ENCODE peak calls at places on chromosome 17, in four cellular contexts. X is endodermal cell, B is testis, R is uterus. K is an unnamed sample. For H3K4me1, the result is how much of the 10 kb centered on the place peaks cover.

GRCh38 chr17:2975469-2975958 is 87.9 kb downstream of the OR1D5 start:
- DNase-seq in X (peak), B (peak), R (no peak), K (no peak)

GRCh38 chr17:83109793-83110645 is 30.6 kb downstream of the METRNL start:
- DNase-seq in X (no peak), B (peak), R (peak), K (no peak)

GRCh38 chr17:49002331-49002730 is 5.1 kb downstream of the IGF2BP1 start:
- DNase-seq in X (no peak), B (no peak), R (no peak), K (no peak)

GRCh38 chr17:79866791-79867190 is 27.6 kb upstream of the CBX4 start:
- DNase-seq in X (no peak), B (no peak), R (no peak), K (no peak)

GRCh38 chr17:19376799-19377198 is 1.5 kb upstream of the MAPK7 start:
- DNase-seq in X (peak), B (no peak), R (peak), K (no peak)

GRCh38 chr17:64938925-64939474 is 19.7 kb upstream of the LRRC37A3 start:
- DNase-seq in X (peak), B (peak), R (no peak), K (peak)

GRCh38 chr17:78589885-78590284 is 12.7 kb upstream of the DNAH17 start:
- DNase-seq in X (no peak), B (no peak), R (no peak), K (no peak)

GRCh38 chr17:80443916-80444708 is 29.1 kb downstream of the ENDOV start:
- DNase-seq in X (peak), B (no peak), R (no peak), K (no peak)

GRCh38 chr17:6420173-6420641 is 14.7 kb downstream of the AIPL1 start:
- DNase-seq in X (peak), B (peak), R (no peak), K (no peak)

GRCh38 chr17:72850410-72850809 is 242.1 kb downstream of the SLC39A11 start:
- DNase-seq in X (no peak), B (no peak), R (no peak), K (no peak)

GRCh38 chr17:59561042-59561441 is 4.4 kb upstream of the DHX40 start:
- DNase-seq in X (peak), B (no peak), R (no peak), K (no peak)

GRCh38 chr17:17671369-17672119 is 9.7 kb upstream of the RAI1 start:
- DNase-seq in X (no peak), B (no peak), R (no peak), K (no peak)

GRCh38 chr17:63998721-63999679 is 849 bp downstream of the PRR29 start:
- DNase-seq in X (peak), B (no peak), R (peak), K (peak)

GRCh38 chr17:44093231-44093900 is 22.8 kb downstream of the G6PC3 start:
- DNase-seq in X (no peak), B (no peak), R (no peak), K (no peak)

GRCh38 chr17:16909887-16910286 is 62.0 kb downstream of the TNFRSF13B start:
- DNase-seq in X (peak), B (peak), R (no peak), K (no peak)

GRCh38 chr17:43723697-43724359 is 34.8 kb downstream of the SOST start:
- DNase-seq in X (no peak), B (no peak), R (no peak), K (no peak)

GRCh38 chr17:18967806-18968744 is 16.1 kb downstream of the SLC5A10 start:
- DNase-seq in X (peak), B (no peak), R (no peak), K (no peak)

GRCh38 chr17:57099165-57099564 is 14.1 kb downstream of the AKAP1 start:
- DNase-seq in X (no peak), B (no peak), R (no peak), K (no peak)

GRCh38 chr17:44916781-44917241 is 1.5 kb upstream of the GFAP start:
- DNase-seq in X (peak), B (no peak), R (peak), K (no peak)

GRCh38 chr17:9971991-9972390 is 66.9 kb upstream of the RCVRN start:
- DNase-seq in X (peak), B (peak), R (peak), K (no peak)

GRCh38 chr17:1485311-1485747 is 7.2 kb downstream of the MYO1C start:
- DNase-seq in X (peak), B (no peak), R (peak), K (peak)

GRCh38 chr17:13478326-13478830 is 123.4 kb downstream of the HS3ST3A1 start:
- DNase-seq in X (no peak), B (no peak), R (no peak), K (no peak)

GRCh38 chr17:65442250-65442649 is 119.2 kb downstream of the AXIN2 start:
- DNase-seq in X (no peak), B (no peak), R (no peak), K (no peak)

GRCh38 chr17:72024457-72024856 is 96.4 kb upstream of the SOX9 start:
- DNase-seq in X (no peak), B (no peak), R (no peak), K (no peak)

GRCh38 chr17:78653382-78653781 is 76.2 kb upstream of the DNAH17 start:
- DNase-seq in X (peak), B (no peak), R (no peak), K (no peak)

GRCh38 chr17:27321372-27321771 is 27.5 kb downstream of the WSB1 start:
- DNase-seq in X (no peak), B (no peak), R (no peak), K (no peak)

GRCh38 chr17:72345536-72345935 is 224.7 kb downstream of the SOX9 start:
- DNase-seq in X (no peak), B (no peak), R (no peak), K (no peak)

GRCh38 chr17:13311301-13311700 is 290.4 kb downstream of the HS3ST3A1 start:
- DNase-seq in X (no peak), B (no peak), R (no peak), K (no peak)

GRCh38 chr17:82092995-82093751 is 4.9 kb downstream of the FASN start:
- DNase-seq in X (no peak), B (no peak), R (no peak), K (no peak)

GRCh38 chr17:7971651-7972050 is 30.8 kb upstream of the GUCY2D start:
- DNase-seq in X (peak), B (no peak), R (no peak), K (no peak)

GRCh38 chr17:7972131-7972785 is 30.2 kb upstream of the GUCY2D start:
- DNase-seq in X (no peak), B (no peak), R (no peak), K (no peak)

GRCh38 chr17:7977039-7977438 is 25.4 kb upstream of the GUCY2D start:
- DNase-seq in X (peak), B (no peak), R (no peak), K (no peak)

GRCh38 chr17:7977805-7978204 is 24.6 kb upstream of the GUCY2D start:
- DNase-seq in X (no peak), B (no peak), R (no peak), K (no peak)

GRCh38 chr17:7974638-7975131 is 27.7 kb upstream of the GUCY2D start:
- DNase-seq in X (no peak), B (no peak), R (no peak), K (no peak)
- H3K4me1 ChIP-seq in X (under half), B (under half), R (under half), K (under half)

DNA sequence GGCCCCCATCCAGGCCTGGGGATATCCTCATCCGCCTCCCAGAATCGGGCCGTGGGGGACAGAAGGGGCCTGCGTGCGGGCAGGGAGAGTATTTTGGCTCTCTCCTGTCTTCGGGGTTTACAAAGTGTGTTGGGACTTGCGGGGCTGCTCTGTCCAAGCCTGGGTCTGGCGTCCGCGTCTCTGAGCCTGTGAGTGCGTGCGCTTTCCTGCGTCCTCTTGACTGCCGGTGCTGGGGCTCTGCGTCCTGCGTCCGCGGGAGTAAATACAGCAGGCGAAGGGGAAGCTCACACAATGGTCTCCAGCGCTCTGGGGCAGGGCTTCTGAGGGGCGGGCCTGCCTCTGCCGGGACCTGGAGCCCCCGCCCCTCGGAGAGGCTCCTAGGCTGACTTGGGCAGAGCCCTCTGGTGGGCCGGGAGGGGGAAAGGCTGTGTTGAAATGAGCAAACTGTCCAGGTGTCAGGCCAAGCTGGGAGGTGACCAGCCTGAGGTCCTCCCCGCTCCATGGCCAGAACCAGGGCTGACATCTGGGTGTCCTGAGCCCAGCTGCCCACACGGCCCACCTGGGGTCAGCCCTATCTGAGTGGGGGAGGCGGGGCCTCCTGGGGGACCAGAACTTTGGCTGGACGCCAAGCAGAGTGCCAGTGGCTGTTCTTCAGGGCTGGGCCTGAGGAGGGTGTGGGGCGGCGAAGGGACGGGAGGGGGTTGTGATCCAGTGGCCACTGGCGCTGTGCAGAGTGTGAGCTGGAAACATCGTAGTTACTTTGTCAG is 233.6 kb downstream of the SEC14L1 start:
- DNase-seq in X (peak), B (peak), R (peak), K (peak)
- H3K4me1 ChIP-seq in X (under half), B (half or more), R (under half), K (half or more)

GRCh38 chr17:62823111-62823895 is 15.2 kb upstream of the MARCHF10 start:
- DNase-seq in X (peak), B (peak), R (no peak), K (no peak)

GRCh38 chr17:62822080-62822904 is 14.2 kb upstream of the MARCHF10 start:
- DNase-seq in X (peak), B (peak), R (no peak), K (no peak)

GRCh38 chr17:62819511-62820221 is 11.6 kb upstream of the MARCHF10 start:
- DNase-seq in X (peak), B (peak), R (peak), K (no peak)

GRCh38 chr17:62818491-62818890 is 10.4 kb upstream of the MARCHF10 start:
- DNase-seq in X (peak), B (no peak), R (no peak), K (no peak)

DNA sequence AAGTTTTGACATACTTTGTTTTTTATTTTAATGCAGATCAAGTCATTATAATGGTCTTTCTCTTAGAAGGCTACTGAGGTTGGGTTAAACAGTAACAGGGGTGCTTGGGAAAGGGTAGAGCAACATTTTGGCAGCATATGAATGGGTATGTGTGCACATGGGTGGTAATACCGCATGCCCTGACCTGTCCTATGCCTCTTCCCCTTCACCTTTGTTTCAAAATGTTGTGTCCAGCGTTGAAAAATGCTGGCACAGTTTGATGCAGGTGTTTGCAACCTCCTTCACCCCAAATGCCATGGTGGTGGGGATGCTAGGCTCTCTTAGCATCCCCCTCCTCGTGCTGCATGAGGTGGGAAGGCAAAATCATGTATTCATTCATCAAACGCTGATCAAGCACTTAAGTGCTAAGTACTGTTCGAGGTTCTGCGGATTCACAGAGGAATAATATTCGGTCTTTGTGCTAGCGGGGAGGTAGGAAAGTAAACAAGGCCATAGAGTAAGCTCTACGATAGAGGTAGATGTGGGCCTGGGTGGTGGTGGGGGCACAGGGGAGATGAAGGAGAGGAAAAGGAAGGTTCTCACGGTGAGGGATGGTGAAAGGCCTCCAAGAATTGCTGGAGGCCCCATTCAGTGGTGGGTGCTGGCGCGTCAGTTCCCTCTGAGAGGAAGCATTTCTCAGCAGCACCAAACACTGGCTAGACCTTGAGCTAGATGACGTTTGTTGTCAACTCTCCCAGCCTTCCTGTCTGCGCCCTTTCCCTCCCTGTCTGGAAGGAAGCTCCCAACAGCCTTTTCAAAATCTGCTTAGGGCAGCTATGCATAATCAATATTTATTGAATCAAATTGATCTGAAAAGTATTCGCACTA is 13.3 kb upstream of the MARCHF10 start:
- DNase-seq in X (peak), B (peak), R (no peak), K (no peak)
- H3K4me1 ChIP-seq in X (under half), B (under half), R (under half), K (under half)

GRCh38 chr17:40560592-40561293 is 4.5 kb downstream of the CCR7 start:
- DNase-seq in X (no peak), B (no peak), R (no peak), K (peak)

GRCh38 chr17:40562841-40563370 is 2.4 kb downstream of the CCR7 start:
- DNase-seq in X (peak), B (no peak), R (no peak), K (no peak)

GRCh38 chr17:40561294-40561870 is 3.9 kb downstream of the CCR7 start:
- DNase-seq in X (no peak), B (no peak), R (no peak), K (no peak)

GRCh38 chr17:40563371-40564052 is 1.8 kb downstream of the CCR7 start:
- DNase-seq in X (peak), B (no peak), R (no peak), K (no peak)

DNA sequence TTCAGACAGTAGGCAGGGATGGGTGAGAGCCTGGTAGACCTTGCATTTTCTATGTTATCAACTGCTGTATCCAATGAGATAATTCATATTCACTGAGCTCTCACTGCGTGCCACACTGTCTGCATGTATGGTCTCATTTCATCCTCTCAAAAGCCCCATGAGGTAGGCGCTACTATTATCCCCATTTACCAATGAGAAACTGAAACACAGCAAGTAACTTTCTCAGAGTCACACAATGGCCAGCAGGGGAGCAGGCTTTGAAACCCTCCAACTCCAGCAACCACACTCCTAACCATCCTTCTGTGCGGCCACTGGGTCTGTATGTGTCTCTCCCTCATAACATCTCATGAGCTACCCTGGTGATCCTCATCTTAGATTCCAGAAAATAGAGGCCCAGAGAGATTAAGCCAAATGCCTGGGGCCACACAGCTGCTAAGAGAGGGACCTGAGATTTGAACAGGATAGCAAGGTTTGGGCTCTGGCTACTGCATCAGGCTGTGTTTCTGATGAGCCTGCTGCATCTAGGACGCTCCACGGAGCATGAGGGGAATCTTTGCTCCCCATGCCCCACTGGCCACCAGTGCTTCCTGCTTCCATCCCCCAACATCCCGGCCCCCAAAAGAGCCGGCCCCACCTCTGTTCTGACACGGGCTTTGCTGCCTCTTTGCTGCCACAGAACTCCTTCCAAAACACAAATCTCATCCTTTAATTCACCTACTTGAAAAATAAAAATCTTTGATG is 3.2 kb downstream of the CCR7 start:
- DNase-seq in X (peak), B (no peak), R (no peak), K (peak)
- H3K4me1 ChIP-seq in X (under half), B (under half), R (under half), K (half or more)

GRCh38 chr17:50052241-50052788 is 3.6 kb upstream of the ITGA3 start:
- DNase-seq in X (peak), B (no peak), R (no peak), K (no peak)
- H3K4me1 ChIP-seq in X (under half), B (under half), R (under half), K (under half)

GRCh38 chr17:21289902-21290571 is 5.5 kb downstream of the MAP2K3 start:
- DNase-seq in X (no peak), B (no peak), R (no peak), K (no peak)

GRCh38 chr17:21287703-21288449 is 3.4 kb downstream of the MAP2K3 start:
- DNase-seq in X (no peak), B (peak), R (peak), K (peak)

GRCh38 chr17:21288581-21289017 is 4.1 kb downstream of the MAP2K3 start:
- DNase-seq in X (no peak), B (no peak), R (no peak), K (no peak)

GRCh38 chr17:21291357-21291756 is 6.8 kb downstream of the MAP2K3 start:
- DNase-seq in X (no peak), B (no peak), R (no peak), K (no peak)

DNA sequence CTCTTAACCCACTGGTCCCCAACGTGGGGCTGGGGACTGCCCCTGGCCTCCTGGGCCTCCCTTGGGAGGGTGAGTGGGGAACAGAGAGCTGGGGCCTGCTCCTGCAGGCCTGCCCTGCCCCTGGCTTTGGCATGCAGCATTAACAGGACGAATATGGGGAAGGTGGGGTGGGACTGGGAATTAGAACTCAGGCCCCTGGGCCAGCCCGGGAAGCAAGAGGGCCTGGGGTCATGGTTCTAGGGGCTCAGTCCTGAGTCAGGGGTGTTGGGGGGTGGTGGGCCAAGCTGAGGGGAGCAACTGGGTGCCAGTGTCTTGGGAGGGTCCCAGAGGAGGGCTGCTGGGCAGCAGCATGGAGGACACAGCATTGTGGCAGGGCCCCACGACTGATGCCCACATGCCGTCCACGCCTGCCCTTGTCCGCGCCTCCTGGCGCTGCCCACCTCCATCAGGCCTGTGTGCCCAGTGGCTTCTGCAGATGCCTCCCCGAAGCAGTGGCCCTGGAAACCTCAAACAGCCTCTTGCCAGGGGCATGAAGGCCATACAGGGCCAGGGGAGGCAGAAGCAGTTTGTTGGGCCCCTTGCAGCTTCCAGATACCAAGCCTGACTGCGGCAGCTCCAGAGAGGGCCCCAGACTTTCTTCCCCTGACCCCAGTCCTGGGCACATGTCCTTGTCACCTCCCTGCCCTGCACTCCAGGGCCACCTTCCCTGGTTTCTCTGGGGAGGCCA is 4.8 kb downstream of the MAP2K3 start:
- DNase-seq in X (no peak), B (no peak), R (no peak), K (no peak)
- H3K4me1 ChIP-seq in X (under half), B (under half), R (under half), K (under half)

DNA sequence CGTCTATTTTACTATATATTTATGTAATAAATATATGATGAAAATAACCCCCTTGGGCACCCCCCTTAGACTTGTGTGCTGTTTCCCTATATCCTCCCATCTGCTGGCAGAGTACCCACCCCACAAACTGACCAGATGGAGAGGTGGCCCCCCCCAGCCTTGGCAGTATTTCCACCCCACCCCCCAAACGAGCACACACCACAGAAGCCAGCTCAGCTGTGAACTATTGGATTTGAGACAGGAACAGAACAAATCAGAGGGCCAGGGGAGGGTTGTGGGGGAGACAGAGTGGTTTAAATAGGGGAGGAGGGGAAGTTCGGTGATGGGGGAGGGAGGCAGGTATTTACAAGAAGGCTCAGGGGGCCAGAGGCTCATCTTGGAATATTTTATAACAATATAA is 7.8 kb downstream of the NR1D1 start:
- DNase-seq in X (no peak), B (no peak), R (peak), K (no peak)
- H3K4me1 ChIP-seq in X (under half), B (half or more), R (under half), K (under half)

GRCh38 chr17:28407130-28407973 is 1.3 kb upstream of the SLC46A1 start:
- DNase-seq in X (peak), B (no peak), R (no peak), K (no peak)
- H3K4me1 ChIP-seq in X (under half), B (under half), R (under half), K (under half)

GRCh38 chr17:4968916-4969550 is 1.4 kb upstream of the SPAG7 start:
- DNase-seq in X (peak), B (no peak), R (peak), K (no peak)
- H3K4me1 ChIP-seq in X (under half), B (under half), R (under half), K (under half)

K was measured in CD8-positive, alpha-beta memory T cell.